ENCODE peak calls at places on chromosomes 5 and 9, in four cellular contexts. F, V, Q and I are unnamed samples.

GRCh38 chr9:91047529-91047928 is 245.9 kb downstream of the SYK start:
- DNase-seq in Q (no peak), V (no peak), F (peak), I (no peak)

GRCh38 chr5:78367318-78367991 is 7.0 kb downstream of the SCAMP1 start:
- DNase-seq in V (no peak), Q (no peak), F (no peak), I (no peak)

GRCh38 chr9:132163876-132164603 is 2.2 kb downstream of the NTNG2 start:
- DNase-seq in F (no peak), Q (no peak), V (no peak), I (no peak)

GRCh38 chr9:69046723-69047122 is 11.2 kb downstream of the FXN start:
- DNase-seq in Q (no peak), V (no peak), F (no peak), I (no peak)

GRCh38 chr5:152140391-152140790 is 215.7 kb upstream of the GLRA1 start:
- DNase-seq in Q (no peak), F (no peak), V (peak), I (no peak)

GRCh38 chr5:132179410-132179809 is 48.2 kb downstream of the P4HA2 start:
- DNase-seq in F (peak), Q (no peak), V (no peak), I (no peak)

GRCh38 chr9:20227166-20227874 is 395.0 kb downstream of the MLLT3 start:
- DNase-seq in Q (no peak), F (peak), V (no peak), I (no peak)

GRCh38 chr5:142749321-142749720 is 20.9 kb upstream of the ARHGAP26 start:
- DNase-seq in Q (no peak), F (peak), V (peak), I (no peak)

GRCh38 chr5:157168286-157168685 is 2.2 kb upstream of the GARIN3 start:
- DNase-seq in F (no peak), V (no peak), Q (no peak), I (no peak)

GRCh38 chr9:130122465-130122864 is 49.7 kb upstream of the NCS1 start:
- DNase-seq in F (no peak), V (no peak), Q (no peak), I (no peak)

GRCh38 chr9:89433826-89434225 is 64.1 kb downstream of the SEMA4D start:
- DNase-seq in Q (no peak), V (no peak), F (peak), I (no peak)

GRCh38 chr5:1515311-1515920 is 8.3 kb downstream of the LPCAT1 start:
- DNase-seq in V (no peak), F (no peak), Q (peak), I (no peak)

GRCh38 chr5:116360008-116360853 is 214.4 kb downstream of the SEMA6A start:
- DNase-seq in Q (no peak), V (no peak), F (no peak), I (no peak)

GRCh38 chr5:173200356-173200755 is 34.6 kb downstream of the NKX2-5 start:
- DNase-seq in F (no peak), Q (no peak), V (no peak), I (no peak)

GRCh38 chr9:123399803-123400378 is 43.9 kb downstream of the CRB2 start:
- DNase-seq in V (peak), Q (peak), F (no peak), I (no peak)

GRCh38 chr5:111512026-111512405 is 319 bp downstream of the STARD4 start:
- DNase-seq in V (peak), Q (no peak), F (peak), I (no peak)

GRCh38 chr5:169667896-169668674 is 31.0 kb downstream of the DOCK2 start:
- DNase-seq in F (peak), Q (no peak), V (peak), I (no peak)

GRCh38 chr5:132526290-132526973 is 16.9 kb downstream of the IL5 start:
- DNase-seq in Q (peak), V (peak), F (no peak), I (no peak)

GRCh38 chr5:110738503-110738811 is 350 bp upstream of the SLC25A46 start:
- DNase-seq in F (no peak), Q (peak), V (no peak), I (no peak)

GRCh38 chr5:137902389-137903133 is 13.3 kb downstream of the PKD2L2 start:
- DNase-seq in F (no peak), Q (no peak), V (no peak), I (no peak)

GRCh38 chr9:16671591-16672137 is 198.8 kb downstream of the BNC2 start:
- DNase-seq in Q (no peak), V (peak), F (peak), I (peak)

GRCh38 chr5:71924325-71924724 is 182.9 kb upstream of the MAP1B start:
- DNase-seq in F (peak), V (no peak), Q (no peak), I (no peak)

GRCh38 chr5:179599973-179600372 is 23.5 kb downstream of the HNRNPH1 start:
- DNase-seq in V (no peak), Q (no peak), F (no peak), I (no peak)

GRCh38 chr9:76302947-76303550 is 91.2 kb downstream of the RFK start:
- DNase-seq in Q (peak), V (peak), F (peak), I (peak)

GRCh38 chr5:145531038-145531734 is 304.0 kb downstream of the PRELID2 start:
- DNase-seq in F (peak), Q (no peak), V (peak), I (peak)

GRCh38 chr5:68447121-68447520 is 231.6 kb downstream of the PIK3R1 start:
- DNase-seq in Q (no peak), F (no peak), V (no peak), I (no peak)

GRCh38 chr5:171312129-171312819 is 3.2 kb downstream of the TLX3 start:
- DNase-seq in Q (no peak), V (no peak), F (no peak), I (no peak)
- H3K4me3 ChIP-seq in Q (no peak), V (peak), F (peak), I (no peak)

DNA sequence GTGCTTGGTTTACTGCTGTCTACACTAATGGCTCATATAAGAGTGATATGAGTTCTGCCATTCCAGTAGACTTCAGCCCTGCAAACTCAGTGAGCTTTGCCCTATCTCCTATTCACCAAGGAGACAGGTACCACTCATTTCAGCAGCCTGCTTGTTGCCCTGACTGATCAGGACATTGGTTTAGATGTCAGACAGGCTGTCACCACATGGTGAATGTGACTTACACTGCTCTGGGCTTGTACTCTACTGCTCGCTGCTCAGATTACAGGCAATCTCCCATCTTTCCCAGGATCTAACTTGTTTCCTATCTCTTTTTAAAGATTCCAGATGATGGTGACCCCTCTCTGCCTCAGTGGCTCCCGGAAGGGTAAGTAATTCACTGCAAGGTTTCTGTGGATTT is 123.3 kb upstream of the RUSC2 start:
- DNase-seq in Q (no peak), V (no peak), F (no peak), I (no peak)
- H3K4me2 ChIP-seq in Q (no peak), V (no peak), F (no peak), I (no peak)

DNA sequence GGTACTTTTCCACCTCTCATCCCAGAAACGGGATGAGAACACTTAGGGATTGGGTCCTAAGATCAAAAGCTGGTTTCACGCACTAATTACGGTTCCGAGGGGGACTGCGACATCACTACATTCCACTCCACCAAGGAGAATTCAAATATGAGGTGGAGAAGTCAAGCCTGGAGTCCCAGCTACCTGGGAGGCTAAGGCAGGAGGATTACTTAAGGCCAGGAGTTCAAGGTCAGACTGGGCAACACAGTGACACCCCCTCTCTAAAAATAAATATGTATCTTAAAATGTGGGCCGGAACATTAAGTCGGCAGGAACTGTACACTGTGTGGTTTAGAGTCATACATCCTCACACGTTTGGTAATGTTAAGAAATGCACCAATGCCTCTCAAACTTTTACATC is 1.6 kb downstream of the GOLGA2 start:
- DNase-seq in F (no peak), V (no peak), Q (no peak), I (no peak)
- H3K9ac ChIP-seq in F (peak), V (peak), Q (peak), I (peak)

GRCh38 chr9:113756476-113757198 is 119.5 kb upstream of the ZNF618 start:
- DNase-seq in V (no peak), F (no peak), Q (no peak), I (no peak)
- H3K4me3 ChIP-seq in V (no peak), F (no peak), Q (no peak), I (no peak)

GRCh38 chr9:7752481-7752880 is 47.1 kb downstream of the DMAC1 start:
- DNase-seq in Q (no peak), V (no peak), F (no peak), I (no peak)

GRCh38 chr9:7760014-7760415 is 39.6 kb downstream of the DMAC1 start:
- DNase-seq in F (no peak), V (no peak), Q (no peak), I (no peak)

DNA sequence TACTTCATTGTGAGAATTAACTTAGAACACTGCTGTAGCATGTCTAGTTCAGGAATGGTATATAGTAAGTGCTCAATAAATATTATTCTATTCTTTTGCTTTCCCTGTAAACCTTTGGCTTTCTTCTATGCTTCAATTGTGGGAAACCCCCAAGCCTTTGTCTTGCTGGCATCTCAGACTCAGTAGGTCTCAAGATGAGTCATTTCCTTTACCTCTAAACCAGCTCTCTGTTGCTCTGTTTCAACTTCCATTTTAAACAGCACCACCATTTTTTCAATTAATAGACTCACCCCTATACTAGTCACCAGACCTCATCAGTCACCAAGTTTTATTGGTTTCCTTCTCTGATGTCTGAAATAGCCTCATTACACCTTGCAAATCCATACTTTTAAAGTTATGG is 43.5 kb downstream of the DMAC1 start:
- DNase-seq in Q (no peak), F (no peak), V (no peak), I (peak)
- H3K4me2 ChIP-seq in Q (no peak), F (no peak), V (no peak), I (no peak)

GRCh38 chr5:112738180-112738560 is 485 bp downstream of the APC start:
- DNase-seq in Q (peak), V (no peak), F (no peak), I (no peak)
- H3K9ac ChIP-seq in Q (peak), V (no peak), F (peak), I (peak)

GRCh38 chr9:121498150-121498486 is 1.5 kb downstream of the GGTA1 start:
- DNase-seq in V (peak), F (peak), Q (peak), I (peak)
- H3K4me3 ChIP-seq in V (peak), F (no peak), Q (no peak), I (peak)